ENCODE peak calls at places on chromosomes 11 and 22, in six cellular contexts. J is mammary epithelial cell, P is right lobe of liver, Z is foreskin fibroblast, I is Calu3, Y is natural killer cell. H is an unnamed sample.

GRCh38 chr11:367956-368413 is 1.3 kb upstream of the B4GALNT4 start:
- DNase-seq in I (no peak), P (no peak), Y (no peak), J (no peak), Z (no peak), H (no peak)

GRCh38 chr11:114135737-114136151 is 76.2 kb downstream of the ZBTB16 start:
- DNase-seq in Z (peak; percentile 63), P (no peak), J (no peak), Y (no peak), I (no peak), H (no peak)

GRCh38 chr22:19530751-19531150 is 6.5 kb upstream of the CLDN5 start:
- DNase-seq in I (no peak), J (no peak), Y (no peak), P (no peak), Z (no peak), H (no peak)

GRCh38 chr22:43433451-43433850 is 21.6 kb downstream of the MPPED1 start:
- DNase-seq in Z (no peak), P (no peak), I (no peak), Y (no peak), J (no peak), H (no peak)

GRCh38 chr11:113314389-113315301 is at the start of gene TTC12:
- DNase-seq in Z (peak; percentile 96), P (peak; percentile 97), Y (peak; percentile 95), J (peak; percentile 94), I (peak; percentile 93), H (peak; percentile 94)

GRCh38 chr11:86469491-86470388 is 95.1 kb downstream of the CCDC81 start:
- DNase-seq in Y (no peak), J (no peak), P (no peak), Z (no peak), I (no peak), H (no peak)

GRCh38 chr11:71235719-71236118 is 16.7 kb downstream of the SHANK2 start:
- DNase-seq in I (no peak), Z (no peak), Y (no peak), J (no peak), P (no peak), H (no peak)

GRCh38 chr11:48044577-48044976 is 64.2 kb downstream of the PTPRJ start:
- DNase-seq in I (no peak), J (no peak), P (no peak), Z (no peak), Y (no peak), H (no peak)

GRCh38 chr11:104956528-104956927 is 11.8 kb downstream of the CASP4 start:
- DNase-seq in I (no peak), Z (no peak), Y (no peak), J (peak; percentile 51), P (no peak), H (no peak)

GRCh38 chr22:33013531-33014162 is 44.5 kb downstream of the SYN3 start:
- DNase-seq in P (no peak), Y (no peak), Z (no peak), J (no peak), I (no peak), H (no peak)

GRCh38 chr11:96124155-96124554 is 200.2 kb upstream of the MTMR2 start:
- DNase-seq in J (peak; percentile 38), Z (no peak), P (no peak), I (no peak), Y (no peak), H (no peak)

GRCh38 chr11:34860034-34860433 is 56.1 kb downstream of the APIP start:
- DNase-seq in Z (peak; percentile 58), J (peak; percentile 44), I (no peak), P (no peak), Y (no peak), H (no peak)

GRCh38 chr11:81644239-81644840 is 1089.3 kb downstream of the FAM181B start:
- DNase-seq in P (peak; percentile 19), J (peak; percentile 51), Z (no peak), I (no peak), Y (no peak), H (peak; percentile 6)

GRCh38 chr11:113272927-113273615 is 41.3 kb upstream of the TTC12 start:
- DNase-seq in P (no peak), Y (no peak), J (no peak), I (no peak), Z (no peak), H (no peak)

GRCh38 chr11:61893981-61894380 is 2.6 kb upstream of the FADS3 start:
- DNase-seq in I (no peak), Z (peak; percentile 92), P (no peak), J (no peak), Y (no peak), H (no peak)

GRCh38 chr22:38657248-38657909 is 941 bp downstream of the CBY1 start:
- DNase-seq in J (peak; percentile 59), Y (no peak), P (peak; percentile 24), I (peak; percentile 27), Z (peak; percentile 42), H (no peak)

GRCh38 chr11:120431633-120432032 is 79.9 kb upstream of the GRIK4 start:
- DNase-seq in I (no peak), P (no peak), Y (no peak), Z (peak; percentile 69), J (no peak), H (no peak)

GRCh38 chr22:42743501-42743991 is 22.9 kb upstream of the A4GALT start:
- DNase-seq in P (no peak), J (no peak), Z (peak; percentile 90), Y (no peak), I (no peak), H (no peak)

GRCh38 chr11:45563801-45564200 is 101.6 kb downstream of the CHST1 start:
- DNase-seq in Y (no peak), J (no peak), I (no peak), Z (no peak), P (no peak), H (no peak)

GRCh38 chr22:26322179-26322905 is 106.7 kb upstream of the ASPHD2 start:
- DNase-seq in J (peak; percentile 92), I (no peak), Z (peak; percentile 98), P (no peak), Y (no peak), H (no peak)

GRCh38 chr22:43881091-43882061 is 10.4 kb downstream of the PNPLA5 start:
- DNase-seq in I (no peak), Z (no peak), P (no peak), Y (no peak), J (no peak), H (no peak)

GRCh38 chr22:35313311-35314121 is 13.8 kb downstream of the TOM1 start:
- DNase-seq in P (no peak), J (peak; percentile 51), I (peak; percentile 58), Z (peak; percentile 90), Y (no peak), H (no peak)

GRCh38 chr11:2825886-2826678 is 59.5 kb downstream of the CDKN1C start:
- DNase-seq in I (peak; percentile 81), Z (peak; percentile 92), J (peak; percentile 89), Y (no peak), P (no peak), H (no peak)

GRCh38 chr11:86145439-86146156 is 76.7 kb upstream of the PICALM start:
- DNase-seq in P (no peak), Z (no peak), I (no peak), Y (no peak), J (no peak), H (no peak)

GRCh38 chr22:45302047-45302446 is 7.7 kb upstream of the FAM118A start:
- DNase-seq in Y (no peak), Z (peak; percentile 89), J (peak; percentile 37), I (no peak), P (no peak), H (no peak)

GRCh38 chr11:128784059-128784804 is 82.9 kb downstream of the KCNJ1 start:
- DNase-seq in J (no peak), P (no peak), Z (no peak), Y (no peak), I (no peak), H (no peak)

GRCh38 chr11:116637766-116638165 is 135.0 kb downstream of the BUD13 start:
- DNase-seq in I (no peak), J (no peak), Y (no peak), P (no peak), Z (no peak), H (no peak)

GRCh38 chr11:6320411-6321207 is at the start of gene CAVIN3:
- DNase-seq in I (peak; percentile 77), J (peak; percentile 92), Z (peak; percentile 96), P (peak; percentile 70), Y (no peak), H (peak; percentile 64)

GRCh38 chr11:6321356-6321755 is 1.1 kb upstream of the CAVIN3 start:
- DNase-seq in J (no peak), Y (no peak), Z (peak; percentile 52), I (no peak), P (no peak), H (no peak)

GRCh38 chr11:6319879-6320410 is 356 bp downstream of the CAVIN3 start:
- DNase-seq in Y (no peak), Z (peak; percentile 98), P (peak; percentile 85), J (peak; percentile 94), I (peak; percentile 83), H (peak; percentile 30)

GRCh38 chr11:6323291-6323905 is 3.1 kb upstream of the CAVIN3 start:
- DNase-seq in J (no peak), P (no peak), Z (no peak), I (no peak), Y (no peak), H (no peak)

GRCh38 chr11:6321961-6322362 is 1.7 kb upstream of the CAVIN3 start:
- DNase-seq in I (no peak), J (peak; percentile 83), Z (peak; percentile 74), Y (no peak), P (no peak), H (no peak)
- TF ChIP-seq CTCF in I (no peak), J (no peak), Z (no peak), Y (no peak), P (no peak), H (no peak)

GRCh38 chr11:31915867-31916266 is 104.7 kb upstream of the PAX6 start:
- DNase-seq in P (no peak), J (no peak), I (no peak), Y (no peak), Z (no peak), H (no peak)
- TF ChIP-seq CTCF in P (peak; percentile 16), J (no peak), I (no peak), Y (no peak), Z (no peak), H (no peak)

GRCh38 chr22:41446639-41447434 is at the start of gene TOB2:
- DNase-seq in Y (peak; percentile 94), I (peak; percentile 97), J (peak; percentile 94), P (peak; percentile 97), Z (peak; percentile 98), H (peak; percentile 96)
- TF ChIP-seq CTCF in Y (no peak), I (no peak), J (no peak), P (no peak), Z (no peak), H (no peak)

GRCh38 chr11:72686639-72687215 is 12.5 kb upstream of the PDE2A start:
- DNase-seq in P (no peak), Z (peak; percentile 47), Y (no peak), J (no peak), I (no peak), H (no peak)

GRCh38 chr11:72687326-72687725 is 13.1 kb upstream of the PDE2A start:
- DNase-seq in Z (no peak), P (no peak), J (no peak), I (no peak), Y (no peak), H (no peak)

GRCh38 chr11:72685560-72686480 is 11.6 kb upstream of the PDE2A start:
- DNase-seq in Y (no peak), Z (peak; percentile 88), I (no peak), J (no peak), P (no peak), H (no peak)

GRCh38 chr11:72688486-72688885 is 14.3 kb upstream of the PDE2A start:
- DNase-seq in Y (no peak), Z (no peak), P (no peak), J (no peak), I (no peak), H (no peak)

GRCh38 chr11:72688929-72689328 is 14.7 kb upstream of the PDE2A start:
- DNase-seq in Z (peak; percentile 52), J (no peak), I (no peak), Y (no peak), P (no peak), H (no peak)
- TF ChIP-seq CTCF in Z (no peak), J (no peak), I (no peak), Y (no peak), P (no peak), H (no peak)

H was measured in neural crest cell.